ENCODE peak calls at places on chromosomes 2 and 18, in eight cellular contexts. One of them, this sample, is unnamed.
A peak's percentile ranks its signal among the peaks of the same experiment; 100 is the strongest.

GRCh38 chr2:225660262-225661091 is 261.0 kb downstream of the NYAP2 start:
- DNase-seq in GM23338: peak; percentile 80
- DNase-seq in HCT116: peak; percentile 50
- DNase-seq in GM23248: peak; percentile 78
- DNase-seq in Karpas-422: peak; percentile 87
- DNase-seq in neuronal stem cell: peak; percentile 67
- DNase-seq in K562: peak; percentile 56
- DNase-seq in PC-9: peak; percentile 54
- DNase-seq in this sample: peak; percentile 48

GRCh38 chr2:235827585-235827992 is 333.7 kb downstream of the AGAP1 start:
- DNase-seq in HCT116: peak; percentile 74
- DNase-seq in K562: no peak
- DNase-seq in GM23248: peak; percentile 54
- DNase-seq in PC-9: peak; percentile 83
- DNase-seq in GM23338: no peak
- DNase-seq in neuronal stem cell: no peak
- DNase-seq in Karpas-422: no peak
- DNase-seq in this sample: no peak

GRCh38 chr18:46435031-46435430 is 222.0 kb downstream of the LOXHD1 start:
- DNase-seq in PC-9: no peak
- DNase-seq in HCT116: no peak
- DNase-seq in Karpas-422: no peak
- DNase-seq in GM23248: no peak
- DNase-seq in K562: no peak
- DNase-seq in GM23338: no peak
- DNase-seq in neuronal stem cell: no peak
- DNase-seq in this sample: no peak

GRCh38 chr2:71389379-71390072 is 57.9 kb downstream of the ZNF638 start:
- DNase-seq in Karpas-422: no peak
- DNase-seq in PC-9: no peak
- DNase-seq in GM23248: no peak
- DNase-seq in neuronal stem cell: no peak
- DNase-seq in GM23338: no peak
- DNase-seq in HCT116: no peak
- DNase-seq in K562: no peak
- DNase-seq in this sample: no peak

GRCh38 chr18:48539406-48540328 is 836 bp downstream of the CTIF start:
- DNase-seq in K562: peak; percentile 30
- DNase-seq in PC-9: no peak
- DNase-seq in Karpas-422: peak; percentile 44
- DNase-seq in GM23248: peak; percentile 84
- DNase-seq in GM23338: peak; percentile 75
- DNase-seq in HCT116: no peak
- DNase-seq in neuronal stem cell: peak; percentile 57
- DNase-seq in this sample: peak; percentile 58

GRCh38 chr2:42742740-42743666 is 20.9 kb downstream of the OXER1 start:
- DNase-seq in neuronal stem cell: no peak
- DNase-seq in HCT116: no peak
- DNase-seq in GM23248: peak; percentile 14
- DNase-seq in Karpas-422: peak; percentile 51
- DNase-seq in GM23338: peak; percentile 45
- DNase-seq in PC-9: no peak
- DNase-seq in K562: no peak
- DNase-seq in this sample: no peak

GRCh38 chr2:239791727-239792648 is 233.2 kb downstream of the NDUFA10 start:
- DNase-seq in Karpas-422: no peak
- DNase-seq in HCT116: no peak
- DNase-seq in neuronal stem cell: no peak
- DNase-seq in GM23248: no peak
- DNase-seq in K562: no peak
- DNase-seq in PC-9: no peak
- DNase-seq in GM23338: no peak
- DNase-seq in this sample: no peak

GRCh38 chr2:161134547-161135518 is 25.4 kb upstream of the TANK start:
- DNase-seq in PC-9: peak; percentile 78
- DNase-seq in GM23248: no peak
- DNase-seq in HCT116: peak; percentile 56
- DNase-seq in neuronal stem cell: no peak
- DNase-seq in Karpas-422: no peak
- DNase-seq in K562: no peak
- DNase-seq in GM23338: peak; percentile 38
- DNase-seq in this sample: no peak

GRCh38 chr18:72868666-72869661 is 1.2 kb upstream of the NETO1 start:
- DNase-seq in GM23338: peak; percentile 50
- DNase-seq in GM23248: no peak
- DNase-seq in PC-9: no peak
- DNase-seq in K562: no peak
- DNase-seq in HCT116: no peak
- DNase-seq in neuronal stem cell: peak; percentile 18
- DNase-seq in Karpas-422: no peak
- DNase-seq in this sample: no peak

GRCh38 chr18:49728542-49728941 is 84.8 kb downstream of the ACAA2 start:
- DNase-seq in PC-9: peak; percentile 42
- DNase-seq in GM23248: peak; percentile 66
- DNase-seq in HCT116: peak; percentile 47
- DNase-seq in K562: peak; percentile 37
- DNase-seq in neuronal stem cell: no peak
- DNase-seq in Karpas-422: peak; percentile 82
- DNase-seq in GM23338: peak; percentile 82
- DNase-seq in this sample: peak; percentile 57

GRCh38 chr18:37665346-37665745 is 99.7 kb upstream of the CELF4 start:
- DNase-seq in Karpas-422: no peak
- DNase-seq in GM23248: no peak
- DNase-seq in K562: no peak
- DNase-seq in neuronal stem cell: no peak
- DNase-seq in HCT116: no peak
- DNase-seq in PC-9: no peak
- DNase-seq in GM23338: no peak
- DNase-seq in this sample: no peak

GRCh38 chr2:62200868-62201267 is 5.0 kb downstream of the B3GNT2 start:
- DNase-seq in GM23248: no peak
- DNase-seq in HCT116: no peak
- DNase-seq in K562: no peak
- DNase-seq in PC-9: no peak
- DNase-seq in GM23338: no peak
- DNase-seq in Karpas-422: no peak
- DNase-seq in neuronal stem cell: no peak
- DNase-seq in this sample: no peak

GRCh38 chr2:98454500-98455235 is 10.0 kb downstream of the INPP4A start:
- DNase-seq in HCT116: no peak
- DNase-seq in Karpas-422: no peak
- DNase-seq in K562: peak; percentile 49
- DNase-seq in neuronal stem cell: no peak
- DNase-seq in PC-9: peak; percentile 41
- DNase-seq in GM23248: peak; percentile 30
- DNase-seq in GM23338: peak; percentile 36
- DNase-seq in this sample: no peak

GRCh38 chr18:61831071-61831470 is 61.7 kb downstream of the RNF152 start:
- DNase-seq in Karpas-422: no peak
- DNase-seq in GM23338: no peak
- DNase-seq in neuronal stem cell: no peak
- DNase-seq in HCT116: no peak
- DNase-seq in PC-9: no peak
- DNase-seq in GM23248: no peak
- DNase-seq in K562: no peak
- DNase-seq in this sample: no peak

GRCh38 chr2:10303634-10304378 is 1.1 kb downstream of the HPCAL1 start:
- DNase-seq in neuronal stem cell: peak; percentile 39
- DNase-seq in GM23338: peak; percentile 65
- DNase-seq in GM23248: peak; percentile 78
- DNase-seq in Karpas-422: no peak
- DNase-seq in K562: peak; percentile 59
- DNase-seq in HCT116: no peak
- DNase-seq in PC-9: peak; percentile 45
- DNase-seq in this sample: peak; percentile 47

GRCh38 chr2:235515364-235515742 is 21.5 kb downstream of the AGAP1 start:
- DNase-seq in K562: no peak
- DNase-seq in HCT116: no peak
- DNase-seq in PC-9: no peak
- DNase-seq in neuronal stem cell: no peak
- DNase-seq in GM23338: no peak
- DNase-seq in Karpas-422: no peak
- DNase-seq in GM23248: no peak
- DNase-seq in this sample: no peak

GRCh38 chr2:172693529-172694185 is 42.0 kb upstream of the RAPGEF4 start:
- DNase-seq in Karpas-422: no peak
- DNase-seq in GM23338: no peak
- DNase-seq in GM23248: peak; percentile 26
- DNase-seq in PC-9: peak; percentile 78
- DNase-seq in HCT116: no peak
- DNase-seq in neuronal stem cell: no peak
- DNase-seq in K562: no peak
- DNase-seq in this sample: no peak

GRCh38 chr2:10828346-10828745 is 15.8 kb upstream of the PDIA6 start:
- DNase-seq in K562: no peak
- DNase-seq in HCT116: no peak
- DNase-seq in PC-9: no peak
- DNase-seq in GM23248: no peak
- DNase-seq in neuronal stem cell: no peak
- DNase-seq in Karpas-422: no peak
- DNase-seq in GM23338: no peak
- DNase-seq in this sample: no peak

GRCh38 chr2:5946210-5947118 is 254.3 kb downstream of the SOX11 start:
- DNase-seq in GM23338: peak; percentile 46
- DNase-seq in HCT116: no peak
- DNase-seq in Karpas-422: no peak
- DNase-seq in neuronal stem cell: peak; percentile 94
- DNase-seq in K562: no peak
- DNase-seq in GM23248: no peak
- DNase-seq in PC-9: no peak
- DNase-seq in this sample: no peak

GRCh38 chr2:167438206-167438605 is 549.9 kb downstream of the XIRP2 start:
- DNase-seq in GM23338: peak; percentile 39
- DNase-seq in HCT116: no peak
- DNase-seq in GM23248: peak; percentile 9
- DNase-seq in K562: no peak
- DNase-seq in Karpas-422: no peak
- DNase-seq in neuronal stem cell: no peak
- DNase-seq in PC-9: no peak
- DNase-seq in this sample: peak; percentile 24

GRCh38 chr2:156132941-156133340 is 199.6 kb downstream of the NR4A2 start:
- DNase-seq in PC-9: no peak
- DNase-seq in GM23248: no peak
- DNase-seq in GM23338: peak; percentile 13
- DNase-seq in neuronal stem cell: no peak
- DNase-seq in K562: no peak
- DNase-seq in Karpas-422: no peak
- DNase-seq in HCT116: no peak
- DNase-seq in this sample: no peak
- H3K27ac ChIP-seq in PC-9: no peak overlapping the region
- H3K27ac ChIP-seq in GM23248: no peak overlapping the region
- H3K27ac ChIP-seq in GM23338: no peak overlapping the region
- H3K27ac ChIP-seq in neuronal stem cell: no peak overlapping the region
- H3K27ac ChIP-seq in K562: no peak overlapping the region
- H3K27ac ChIP-seq in Karpas-422: no peak overlapping the region
- H3K27ac ChIP-seq in HCT116: no peak overlapping the region
- H3K27ac ChIP-seq in this sample: no peak overlapping the region

GRCh38 chr18:52963481-52963880 is 623.5 kb downstream of the DCC start:
- DNase-seq in HCT116: no peak
- DNase-seq in GM23338: peak; percentile 74
- DNase-seq in PC-9: no peak
- DNase-seq in K562: no peak
- DNase-seq in GM23248: no peak
- DNase-seq in neuronal stem cell: no peak
- DNase-seq in Karpas-422: no peak
- DNase-seq in this sample: no peak
- H2AFZ ChIP-seq in HCT116: no peak overlapping the region
- H2AFZ ChIP-seq in GM23338: no peak overlapping the region
- H2AFZ ChIP-seq in PC-9: no peak overlapping the region
- H2AFZ ChIP-seq in K562: no peak overlapping the region
- H2AFZ ChIP-seq in GM23248: no peak overlapping the region
- H2AFZ ChIP-seq in neuronal stem cell: no peak overlapping the region
- H2AFZ ChIP-seq in Karpas-422: no peak overlapping the region
- H2AFZ ChIP-seq in this sample: no peak overlapping the region

GRCh38 chr2:210157546-210157945 is 13.7 kb downstream of the KANSL1L start:
- DNase-seq in K562: no peak
- DNase-seq in HCT116: no peak
- DNase-seq in GM23248: no peak
- DNase-seq in PC-9: no peak
- DNase-seq in Karpas-422: no peak
- DNase-seq in GM23338: no peak
- DNase-seq in neuronal stem cell: no peak
- DNase-seq in this sample: no peak

GRCh38 chr2:210167227-210167626 is 4.0 kb downstream of the KANSL1L start:
- DNase-seq in GM23338: no peak
- DNase-seq in HCT116: no peak
- DNase-seq in GM23248: peak; percentile 32
- DNase-seq in K562: no peak
- DNase-seq in neuronal stem cell: no peak
- DNase-seq in Karpas-422: no peak
- DNase-seq in PC-9: no peak
- DNase-seq in this sample: no peak

GRCh38 chr2:210158236-210158635 is 13.0 kb downstream of the KANSL1L start:
- DNase-seq in HCT116: no peak
- DNase-seq in PC-9: no peak
- DNase-seq in neuronal stem cell: no peak
- DNase-seq in K562: no peak
- DNase-seq in Karpas-422: no peak
- DNase-seq in GM23338: no peak
- DNase-seq in GM23248: no peak
- DNase-seq in this sample: no peak

GRCh38 chr2:210162466-210163124 is 8.6 kb downstream of the KANSL1L start:
- DNase-seq in HCT116: no peak
- DNase-seq in neuronal stem cell: no peak
- DNase-seq in GM23248: no peak
- DNase-seq in Karpas-422: no peak
- DNase-seq in K562: no peak
- DNase-seq in GM23338: no peak
- DNase-seq in PC-9: no peak
- DNase-seq in this sample: no peak
- H3K4me3 ChIP-seq in HCT116: no peak overlapping the region
- H3K4me3 ChIP-seq in neuronal stem cell: no peak overlapping the region
- H3K4me3 ChIP-seq in GM23248: no peak overlapping the region
- H3K4me3 ChIP-seq in Karpas-422: no peak overlapping the region
- H3K4me3 ChIP-seq in K562: no peak overlapping the region
- H3K4me3 ChIP-seq in GM23338: no peak overlapping the region
- H3K4me3 ChIP-seq in PC-9: no peak overlapping the region
- H3K4me3 ChIP-seq in this sample: no peak overlapping the region

GRCh38 chr2:219057709-219058540 is 2.8 kb downstream of the IHH start:
- DNase-seq in HCT116: peak; percentile 26
- DNase-seq in K562: peak; percentile 78
- DNase-seq in PC-9: no peak
- DNase-seq in neuronal stem cell: peak; percentile 61
- DNase-seq in Karpas-422: peak; percentile 89
- DNase-seq in GM23338: peak; percentile 87
- DNase-seq in GM23248: peak; percentile 82
- DNase-seq in this sample: peak; percentile 44

GRCh38 chr2:219059725-219060682 is 717 bp downstream of the IHH start:
- DNase-seq in GM23338: peak; percentile 54
- DNase-seq in PC-9: no peak
- DNase-seq in GM23248: peak; percentile 24
- DNase-seq in Karpas-422: no peak
- DNase-seq in K562: no peak
- DNase-seq in HCT116: no peak
- DNase-seq in neuronal stem cell: no peak
- DNase-seq in this sample: peak; percentile 12

GRCh38 chr2:219056896-219057708 is 3.6 kb downstream of the IHH start:
- DNase-seq in HCT116: no peak
- DNase-seq in GM23338: peak; percentile 51
- DNase-seq in GM23248: peak; percentile 39
- DNase-seq in PC-9: no peak
- DNase-seq in neuronal stem cell: no peak
- DNase-seq in K562: no peak
- DNase-seq in Karpas-422: no peak
- DNase-seq in this sample: no peak

GRCh38 chr2:219059375-219059724 is 1.4 kb downstream of the IHH start:
- DNase-seq in neuronal stem cell: no peak
- DNase-seq in GM23248: peak; percentile 20
- DNase-seq in PC-9: no peak
- DNase-seq in HCT116: no peak
- DNase-seq in K562: no peak
- DNase-seq in Karpas-422: no peak
- DNase-seq in GM23338: peak; percentile 24
- DNase-seq in this sample: no peak

GRCh38 chr2:219058541-219059374 is 2.0 kb downstream of the IHH start:
- DNase-seq in neuronal stem cell: no peak
- DNase-seq in GM23248: peak; percentile 44
- DNase-seq in PC-9: no peak
- DNase-seq in GM23338: peak; percentile 52
- DNase-seq in Karpas-422: no peak
- DNase-seq in K562: peak; percentile 38
- DNase-seq in HCT116: no peak
- DNase-seq in this sample: no peak
- H3K27ac ChIP-seq in neuronal stem cell: no peak overlapping the region
- H3K27ac ChIP-seq in GM23248: no peak overlapping the region
- H3K27ac ChIP-seq in PC-9: no peak overlapping the region
- H3K27ac ChIP-seq in GM23338: no peak overlapping the region
- H3K27ac ChIP-seq in Karpas-422: no peak overlapping the region
- H3K27ac ChIP-seq in K562: no peak overlapping the region
- H3K27ac ChIP-seq in HCT116: no peak overlapping the region
- H3K27ac ChIP-seq in this sample: no peak overlapping the region

This sample was measured in mammary epithelial cell.